ENCODE peak calls at places on chromosomes 2 and 18, in five cellular contexts. O is tibial artery, P is GM13977, G is occipital lobe, M is COLO829. B is an unnamed sample.

GRCh38 chr18:58451115-58451971 is 177.5 kb downstream of the ALPK2 start:
- DNase-seq in O (no peak), P (no peak), G (no peak), M (no peak), B (no peak)

GRCh38 chr2:185179783-185180182 is 558.8 kb upstream of the FSIP2 start:
- DNase-seq in O (no peak), P (no peak), G (no peak), M (no peak), B (no peak)

GRCh38 chr2:55618649-55619055 is 1.2 kb upstream of the PPP4R3B start:
- DNase-seq in O (peak), P (peak), G (peak), M (peak), B (peak)

GRCh38 chr2:22281033-22281432 is 1103.9 kb upstream of the KLHL29 start:
- DNase-seq in O (no peak), P (no peak), G (peak), M (peak), B (no peak)

GRCh38 chr2:68357608-68358337 is 7.3 kb upstream of the PLEK start:
- DNase-seq in O (no peak), P (peak), G (no peak), M (peak), B (no peak)

GRCh38 chr2:8993196-8993901 is 10.1 kb downstream of the MBOAT2 start:
- DNase-seq in O (no peak), P (no peak), G (no peak), M (no peak), B (no peak)

GRCh38 chr2:188475945-188476344 is 184.3 kb downstream of the GULP1 start:
- DNase-seq in O (no peak), P (no peak), G (no peak), M (no peak), B (no peak)

GRCh38 chr2:232611559-232612218 is 21.7 kb upstream of the EFHD1 start:
- DNase-seq in O (peak), P (peak), G (no peak), M (peak), B (no peak)

GRCh38 chr2:46344696-46345095 is 47.5 kb downstream of the EPAS1 start:
- DNase-seq in O (no peak), P (no peak), G (no peak), M (no peak), B (no peak)

GRCh38 chr2:150698016-150698661 is 210.7 kb upstream of the RND3 start:
- DNase-seq in O (no peak), P (no peak), G (no peak), M (no peak), B (no peak)

GRCh38 chr2:47905454-47906260 is 641 bp downstream of the FBXO11 start:
- DNase-seq in O (peak), P (peak), G (peak), M (no peak), B (peak)

GRCh38 chr2:8543065-8543411 is 138.8 kb upstream of the ID2 start:
- DNase-seq in O (peak), P (no peak), G (no peak), M (no peak), B (peak)

GRCh38 chr2:108367014-108367413 is 10.7 kb upstream of the SULT1C4 start:
- DNase-seq in O (no peak), P (no peak), G (no peak), M (no peak), B (no peak)

GRCh38 chr18:44079602-44080001 is 601.1 kb upstream of the SETBP1 start:
- DNase-seq in O (no peak), P (no peak), G (no peak), M (peak), B (no peak)

GRCh38 chr18:48611785-48612480 is 73.1 kb downstream of the CTIF start:
- DNase-seq in O (no peak), P (no peak), G (no peak), M (no peak), B (no peak)

GRCh38 chr2:159996792-159997546 is 65.4 kb downstream of the PLA2R1 start:
- DNase-seq in O (no peak), P (no peak), G (no peak), M (no peak), B (no peak)

GRCh38 chr2:229586746-229587705 is 127.3 kb downstream of the DNER start:
- DNase-seq in O (peak), P (peak), G (peak), M (peak), B (peak)

GRCh38 chr2:47029737-47030524 is 114.3 kb upstream of the MCFD2 start:
- DNase-seq in O (no peak), P (no peak), G (no peak), M (no peak), B (no peak)

B was measured in coronary artery.